ENCODE peak calls at places on chromosomes 6 and 20, in seven cellular contexts. T is AG04449, Y is PC-3, B is frontal cortex, S is HTR-8/SVneo, H is heart left ventricle, P is HS-5. V is an unnamed sample.

GRCh38 chr20:51500936-51501335 is 41.6 kb downstream of the NFATC2 start:
- DNase-seq in T (no peak), Y (no peak), B (no peak), S (no peak), H (no peak), P (no peak), V (no peak)

GRCh38 chr6:137641474-137642077 is 147.4 kb upstream of the OLIG3 start:
- DNase-seq in T (no peak), Y (peak), B (peak), S (peak), H (peak), P (peak), V (peak)

GRCh38 chr6:8481727-8482126 is 46.4 kb upstream of the SLC35B3 start:
- DNase-seq in T (no peak), Y (peak), B (no peak), S (no peak), H (no peak), P (peak), V (no peak)

GRCh38 chr6:157241411-157241979 is 81.8 kb downstream of the TMEM242 start:
- DNase-seq in T (no peak), Y (peak), B (no peak), S (no peak), H (no peak), P (no peak), V (no peak)

GRCh38 chr20:48406462-48407235 is 421.1 kb downstream of the PREX1 start:
- DNase-seq in T (no peak), Y (no peak), B (no peak), S (no peak), H (no peak), P (no peak), V (no peak)

GRCh38 chr20:444117-444516 is 18.2 kb downstream of the TBC1D20 start:
- DNase-seq in T (no peak), Y (no peak), B (no peak), S (no peak), H (no peak), P (no peak), V (no peak)

GRCh38 chr6:34230653-34231351 is 5.9 kb upstream of the HMGA1 start:
- DNase-seq in T (no peak), Y (no peak), B (no peak), S (no peak), H (no peak), P (no peak), V (no peak)

GRCh38 chr6:158707120-158707519 is 57.3 kb downstream of the SYTL3 start:
- DNase-seq in T (no peak), Y (peak), B (no peak), S (peak), H (peak), P (no peak), V (no peak)

GRCh38 chr20:20731945-20732296 is 19.5 kb upstream of the RALGAPA2 start:
- DNase-seq in T (no peak), Y (no peak), B (no peak), S (no peak), H (no peak), P (no peak), V (no peak)

GRCh38 chr6:125257351-125257750 is 44.4 kb downstream of the HDDC2 start:
- DNase-seq in T (no peak), Y (no peak), B (no peak), S (no peak), H (no peak), P (no peak), V (no peak)

GRCh38 chr20:4233520-4233919 is 218.2 kb upstream of the RNF24 start:
- DNase-seq in T (no peak), Y (no peak), B (no peak), S (no peak), H (no peak), P (no peak), V (no peak)

GRCh38 chr6:170313716-170314295 is 7.2 kb downstream of the FAM120B start:
- DNase-seq in T (no peak), Y (no peak), B (no peak), S (no peak), H (no peak), P (no peak), V (no peak)

GRCh38 chr20:64245746-64246595 is 9.6 kb upstream of the PCMTD2 start:
- DNase-seq in T (no peak), Y (no peak), B (no peak), S (no peak), H (no peak), P (no peak), V (no peak)

GRCh38 chr6:402901-403658 is 11.5 kb downstream of the IRF4 start:
- DNase-seq in T (no peak), Y (peak), B (no peak), S (no peak), H (no peak), P (no peak), V (no peak)

GRCh38 chr6:148425443-148425842 is 82.8 kb downstream of the SASH1 start:
- DNase-seq in T (no peak), Y (no peak), B (no peak), S (no peak), H (no peak), P (no peak), V (no peak)

GRCh38 chr6:2733324-2733723 is 17.4 kb downstream of the MYLK4 start:
- DNase-seq in T (no peak), Y (no peak), B (no peak), S (no peak), H (peak), P (no peak), V (peak)

GRCh38 chr6:12516070-12516469 is 200.5 kb upstream of the PHACTR1 start:
- DNase-seq in T (no peak), Y (no peak), B (no peak), S (no peak), H (no peak), P (no peak), V (no peak)

GRCh38 chr20:33437141-33437911 is 6.2 kb downstream of the SNTA1 start:
- DNase-seq in T (no peak), Y (no peak), B (peak), S (peak), H (peak), P (no peak), V (no peak)

GRCh38 chr6:158756977-158757752 is 62.0 kb downstream of the EZR start:
- DNase-seq in T (no peak), Y (no peak), B (no peak), S (no peak), H (no peak), P (no peak), V (no peak)

GRCh38 chr20:36574278-36575065 is 1.1 kb downstream of the TGIF2 start:
- DNase-seq in T (no peak), Y (peak), B (peak), S (peak), H (peak), P (no peak), V (peak)

GRCh38 chr20:48094196-48094749 is 309.0 kb upstream of the SULF2 start:
- DNase-seq in T (no peak), Y (no peak), B (no peak), S (no peak), H (no peak), P (no peak), V (no peak)

GRCh38 chr6:52517502-52518278 is 59.2 kb downstream of the TRAM2 start:
- DNase-seq in T (no peak), Y (peak), B (peak), S (peak), H (peak), P (peak), V (no peak)

GRCh38 chr6:29705389-29706231 is 17.6 kb upstream of the HLA-F start:
- DNase-seq in T (peak), Y (peak), B (no peak), S (peak), H (no peak), P (peak), V (no peak)

GRCh38 chr6:54085526-54085925 is 25.7 kb upstream of the MLIP start:
- DNase-seq in T (peak), Y (no peak), B (no peak), S (no peak), H (peak), P (no peak), V (no peak)

GRCh38 chr20:45378191-45378590 is at the start of gene TP53TG5:
- DNase-seq in T (no peak), Y (no peak), B (peak), S (no peak), H (no peak), P (no peak), V (no peak)

GRCh38 chr6:37077459-37078296 is 72.2 kb downstream of the FGD2 start:
- DNase-seq in T (peak), Y (no peak), B (no peak), S (no peak), H (peak), P (peak), V (no peak)

GRCh38 chr6:157533397-157533814 is 152.4 kb downstream of the ZDHHC14 start:
- DNase-seq in T (no peak), Y (no peak), B (no peak), S (no peak), H (no peak), P (no peak), V (no peak)

GRCh38 chr6:113825776-113826175 is 31.4 kb upstream of the MARCKS start:
- DNase-seq in T (no peak), Y (no peak), B (peak), S (no peak), H (peak), P (no peak), V (no peak)

GRCh38 chr20:36231331-36231730 is 4.9 kb upstream of the AAR2 start:
- DNase-seq in T (no peak), Y (no peak), B (no peak), S (no peak), H (no peak), P (no peak), V (no peak)

GRCh38 chr20:53183181-53183580 is 211.0 kb downstream of the TSHZ2 start:
- DNase-seq in T (no peak), Y (no peak), B (no peak), S (no peak), H (no peak), P (no peak), V (no peak)

V was measured in activated B cell treated with CpG ODN at 0.5 μM for 24 hours.